ENCODE peak calls at places on chromosomes 2 and 18, in six cellular contexts. O is sigmoid colon, B is IMR-90, L is A549, K is colonic mucosa, D is body of pancreas. R is an unnamed sample.

GRCh38 chr2:11248-11941 is 34.9 kb downstream of the FAM110C start:
- DNase-seq in L (no peak), D (peak), K (peak), B (peak), O (no peak), R (no peak)

GRCh38 chr2:70471129-70471528 is 82.5 kb downstream of the TGFA start:
- DNase-seq in D (no peak), B (no peak), L (no peak), O (no peak), K (no peak), R (no peak)

GRCh38 chr2:61978522-61978921 is 73.0 kb downstream of the COMMD1 start:
- DNase-seq in K (no peak), O (no peak), B (no peak), L (no peak), D (peak), R (no peak)

GRCh38 chr2:104834431-104834830 is 19.5 kb upstream of the POU3F3 start:
- DNase-seq in B (no peak), O (no peak), L (no peak), K (no peak), D (no peak), R (no peak)

GRCh38 chr2:227349989-227350648 is 25.1 kb downstream of the MFF start:
- DNase-seq in O (no peak), K (no peak), D (no peak), B (no peak), L (no peak), R (no peak)

GRCh38 chr18:39854291-39854690 is 2100.7 kb upstream of the PIK3C3 start:
- DNase-seq in D (no peak), L (no peak), B (no peak), O (no peak), K (no peak), R (no peak)

GRCh38 chr2:230447036-230447435 is 31.0 kb downstream of the SP100 start:
- DNase-seq in B (no peak), L (no peak), D (no peak), K (no peak), O (no peak), R (no peak)

GRCh38 chr2:75466708-75467311 is 93.9 kb downstream of the EVA1A start:
- DNase-seq in B (peak), L (peak), O (no peak), K (peak), D (peak), R (no peak)

GRCh38 chr2:155690785-155691184 is 641.7 kb downstream of the NR4A2 start:
- DNase-seq in D (no peak), K (no peak), B (no peak), L (no peak), O (no peak), R (no peak)

GRCh38 chr2:231410293-231411004 is 14.9 kb downstream of the B3GNT7 start:
- DNase-seq in K (no peak), L (no peak), B (no peak), O (no peak), D (no peak), R (no peak)

GRCh38 chr2:233832869-233833812 is 21.2 kb downstream of the HJURP start:
- DNase-seq in O (peak), D (no peak), L (peak), B (peak), K (no peak), R (peak)

GRCh38 chr2:48725696-48726494 is 29.6 kb downstream of the LHCGR start:
- DNase-seq in B (no peak), O (no peak), K (no peak), L (no peak), D (no peak), R (no peak)

GRCh38 chr2:228700638-228701037 is 519.2 kb upstream of the SPHKAP start:
- DNase-seq in L (no peak), O (no peak), K (no peak), B (peak), D (no peak), R (no peak)

GRCh38 chr2:20469595-20469994 is 22.7 kb downstream of the RHOB start:
- DNase-seq in B (no peak), K (no peak), O (peak), L (no peak), D (no peak), R (no peak)

GRCh38 chr2:66689456-66690051 is 254.6 kb downstream of the MEIS1 start:
- DNase-seq in D (no peak), L (no peak), K (no peak), B (no peak), O (no peak), R (no peak)

GRCh38 chr2:100365434-100365833 is 43.1 kb upstream of the LONRF2 start:
- DNase-seq in D (peak), L (no peak), O (no peak), B (peak), K (peak), R (peak)

GRCh38 chr18:34128436-34128835 is 96.3 kb downstream of the NOL4 start:
- DNase-seq in D (no peak), O (no peak), B (peak), L (no peak), K (no peak), R (no peak)

GRCh38 chr2:235555356-235555755 is 61.5 kb downstream of the AGAP1 start:
- DNase-seq in D (no peak), B (no peak), L (no peak), K (no peak), O (peak), R (no peak)

GRCh38 chr2:237889016-237889415 is 29.6 kb downstream of the RAMP1 start:
- DNase-seq in B (no peak), L (no peak), D (no peak), O (peak), K (no peak), R (no peak)

GRCh38 chr18:37900281-37900680 is 334.7 kb upstream of the CELF4 start:
- DNase-seq in D (no peak), K (no peak), B (no peak), O (no peak), L (no peak), R (no peak)

GRCh38 chr2:10526281-10526680 is 78.2 kb upstream of the ODC1 start:
- DNase-seq in D (no peak), L (no peak), B (no peak), O (peak), K (no peak), R (no peak)

GRCh38 chr2:208148803-208149202 is 2.8 kb upstream of the CRYGB start:
- DNase-seq in D (no peak), L (no peak), B (no peak), O (no peak), K (no peak), R (no peak)

GRCh38 chr2:35973132-35973736 is 382.3 kb upstream of the CRIM1 start:
- DNase-seq in B (peak), K (no peak), O (no peak), L (peak), D (no peak), R (no peak)

GRCh38 chr2:71101656-71102055 is 28.4 kb downstream of the MCEE start:
- DNase-seq in B (peak), D (no peak), L (no peak), K (no peak), O (no peak), R (no peak)

GRCh38 chr2:21118302-21118920 is 5.4 kb upstream of the TDRD15 start:
- DNase-seq in D (no peak), B (peak), L (peak), K (peak), O (no peak), R (no peak)

GRCh38 chr2:152525277-152525838 is 190.4 kb downstream of the FMNL2 start:
- DNase-seq in L (no peak), D (peak), K (peak), B (peak), O (no peak), R (no peak)

GRCh38 chr2:164514491-164514890 is 106.8 kb downstream of the GRB14 start:
- DNase-seq in D (no peak), K (no peak), B (no peak), O (no peak), L (no peak), R (peak)

GRCh38 chr18:62944454-62944853 is 229.1 kb downstream of the PHLPP1 start:
- DNase-seq in O (no peak), B (no peak), L (no peak), K (no peak), D (no peak), R (no peak)

GRCh38 chr2:122210898-122211605 is 455.6 kb downstream of the TSN start:
- DNase-seq in B (no peak), K (no peak), D (no peak), O (no peak), L (no peak), R (no peak)

GRCh38 chr2:233350708-233351107 is 3.6 kb upstream of the DGKD start:
- DNase-seq in B (peak), D (no peak), K (peak), L (peak), O (no peak), R (peak)

GRCh38 chr2:714005-714741 is 37.0 kb upstream of the TMEM18 start:
- DNase-seq in K (peak), O (no peak), L (peak), B (peak), D (peak), R (no peak)

GRCh38 chr2:23618696-23619530 is 233.9 kb downstream of the KLHL29 start:
- DNase-seq in O (peak), K (no peak), L (no peak), B (peak), D (no peak), R (no peak)

GRCh38 chr2:239307921-239308620 is 92.7 kb downstream of the HDAC4 start:
- DNase-seq in O (peak), L (no peak), B (no peak), D (no peak), K (no peak), R (peak)

GRCh38 chr2:20005067-20005627 is 7.3 kb downstream of the MATN3 start:
- DNase-seq in K (no peak), D (no peak), L (no peak), O (no peak), B (no peak), R (no peak)

GRCh38 chr18:9743200-9744016 is 35.3 kb downstream of the RAB31 start:
- DNase-seq in L (peak), D (peak), B (peak), O (no peak), K (no peak), R (peak)

GRCh38 chr2:16747257-16747656 is 81.6 kb upstream of the CYRIA start:
- DNase-seq in B (no peak), O (no peak), D (no peak), L (no peak), K (no peak), R (no peak)

DNA sequence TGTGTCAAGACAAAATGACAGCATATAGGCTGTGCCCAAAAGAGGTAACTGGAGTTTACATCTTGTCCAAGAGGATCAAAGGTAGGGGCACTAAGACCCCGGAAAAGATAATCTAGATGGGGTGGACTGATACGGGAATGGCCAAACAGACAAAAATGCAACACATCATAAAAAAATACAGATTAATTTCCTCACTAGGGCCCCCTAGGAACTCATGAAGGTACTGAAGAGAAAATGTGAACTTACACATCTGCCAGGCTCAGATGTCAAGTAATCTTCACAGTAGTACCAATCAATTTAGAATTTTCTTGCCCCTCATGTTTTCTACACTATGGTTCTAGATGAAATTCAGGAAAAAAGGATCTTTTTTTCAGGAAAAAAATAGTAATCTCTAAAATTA is 115.6 kb upstream of the REG3A start:
- DNase-seq in K (no peak), O (no peak), L (no peak), B (no peak), D (no peak), R (no peak)
- TF ChIP-seq CTCF in K (no peak), O (no peak), L (no peak), B (no peak), D (no peak), R (no peak)

GRCh38 chr2:11649093-11649492 is 20.9 kb downstream of the NTSR2 start:
- DNase-seq in B (no peak), K (no peak), L (no peak), O (peak), D (no peak), R (no peak)

GRCh38 chr2:11644293-11644692 is 25.7 kb downstream of the NTSR2 start:
- DNase-seq in D (no peak), K (no peak), B (no peak), L (no peak), O (no peak), R (no peak)

GRCh38 chr2:11646530-11646929 is 23.5 kb downstream of the NTSR2 start:
- DNase-seq in L (no peak), D (no peak), K (no peak), B (no peak), O (peak), R (no peak)

GRCh38 chr2:11652141-11652540 is 17.9 kb downstream of the NTSR2 start:
- DNase-seq in O (no peak), D (no peak), L (no peak), K (no peak), B (no peak), R (no peak)

GRCh38 chr2:11647834-11648600 is 22.0 kb downstream of the NTSR2 start:
- DNase-seq in K (no peak), B (no peak), O (no peak), D (no peak), L (no peak), R (no peak)
- TF ChIP-seq CTCF in K (no peak), B (peak), O (no peak), D (no peak), L (no peak), R (no peak)

GRCh38 chr2:73292906-73293533 is 328 bp downstream of the EGR4 start:
- DNase-seq in O (no peak), L (peak), B (no peak), D (no peak), K (no peak), R (no peak)
- TF ChIP-seq CTCF in O (no peak), L (no peak), B (no peak), D (no peak), K (no peak), R (no peak)

DNA sequence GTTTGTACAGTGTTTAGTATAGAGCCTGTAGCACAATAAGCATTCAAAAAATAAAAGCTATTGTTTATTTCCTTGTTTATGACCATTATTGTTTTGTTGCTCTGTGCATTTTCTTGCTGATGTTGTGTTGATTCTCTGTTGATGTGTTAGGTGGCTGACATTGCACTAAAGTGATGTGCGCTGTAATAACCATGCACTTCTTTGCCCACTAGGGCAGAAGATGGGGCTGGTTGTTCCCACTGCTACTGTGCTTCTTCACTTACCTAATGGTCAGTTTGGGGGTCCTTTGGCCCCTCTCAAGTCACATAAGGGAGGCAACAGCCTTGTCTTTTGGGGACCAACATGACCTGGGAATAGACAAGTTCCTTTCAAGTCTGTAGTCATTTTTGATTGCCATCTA is 6.0 kb downstream of the SCG2 start:
- DNase-seq in B (no peak), L (no peak), D (no peak), K (no peak), O (no peak), R (no peak)
- TF ChIP-seq CTCF in B (no peak), L (no peak), D (no peak), K (no peak), O (no peak), R (no peak)

GRCh38 chr2:64654993-64655666 is 1.4 kb upstream of the SERTAD2 start:
- DNase-seq in L (peak), D (no peak), O (no peak), K (no peak), B (no peak), R (no peak)
- TF ChIP-seq CTCF in L (peak), D (peak), O (no peak), K (no peak), B (peak), R (peak)

GRCh38 chr2:215301994-215302393 is 9.9 kb upstream of the ATIC start:
- DNase-seq in L (no peak), D (no peak), O (no peak), K (no peak), B (no peak), R (no peak)

GRCh38 chr2:215293879-215294278 is 18.0 kb upstream of the ATIC start:
- DNase-seq in D (no peak), L (no peak), K (no peak), O (no peak), B (no peak), R (no peak)

DNA sequence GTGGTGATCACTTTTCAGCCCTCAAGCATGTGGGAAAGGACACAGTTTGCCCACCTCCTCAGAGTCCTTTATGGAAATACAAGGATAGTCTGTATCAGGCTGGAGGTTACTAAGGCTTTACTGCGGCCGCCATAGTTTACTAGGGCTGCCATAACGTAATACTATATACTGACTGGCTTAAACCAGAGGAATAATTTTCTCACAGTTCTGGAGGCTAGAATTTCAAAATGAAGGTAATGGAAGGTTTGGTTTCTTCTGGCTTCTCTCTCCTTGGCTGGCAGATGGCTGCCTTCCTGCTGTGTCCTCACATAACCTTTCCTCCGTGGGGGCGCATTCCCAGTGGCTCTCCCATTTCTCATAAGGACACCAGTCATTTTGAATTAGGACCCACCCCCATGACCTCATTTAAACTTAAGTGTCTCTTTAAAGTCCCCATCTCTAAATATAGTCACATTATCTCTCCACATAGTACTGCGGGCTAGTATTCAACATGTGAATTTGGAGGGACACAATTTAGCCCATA is 12.5 kb upstream of the ATIC start:
- DNase-seq in B (no peak), L (no peak), O (no peak), K (no peak), D (no peak), R (no peak)
- TF ChIP-seq CTCF in B (no peak), L (no peak), O (no peak), K (no peak), D (no peak), R (no peak)

GRCh38 chr18:49206717-49207116 is 253.7 kb downstream of the DYM start:
- DNase-seq in O (no peak), L (no peak), B (peak), K (no peak), D (no peak), R (no peak)
- TF ChIP-seq CTCF in O (no peak), L (no peak), B (peak), K (no peak), D (no peak), R (peak)

GRCh38 chr2:214533511-214533910 is 122.7 kb downstream of the VWC2L start:
- DNase-seq in O (no peak), K (no peak), D (no peak), B (peak), L (no peak), R (no peak)

GRCh38 chr2:214529514-214529913 is 118.7 kb downstream of the VWC2L start:
- DNase-seq in L (no peak), K (no peak), B (no peak), O (no peak), D (no peak), R (no peak)

GRCh38 chr2:214529021-214529420 is 118.2 kb downstream of the VWC2L start:
- DNase-seq in D (no peak), O (no peak), K (no peak), L (no peak), B (no peak), R (no peak)
- TF ChIP-seq CTCF in D (no peak), O (no peak), K (no peak), L (no peak), B (no peak), R (no peak)